ENCODE peak calls at places on chromosome 11, in six cellular contexts. One of them, this sample, is unnamed.

GRCh38 chr11:76629853-76630599 is 40.5 kb downstream of the LRRC32 start:
- DNase-seq in esophagus squamous epithelium: no peak
- DNase-seq in vagina: peak; percentile 89
- DNase-seq in brain microvascular endothelial cell: no peak
- DNase-seq in heart right ventricle: peak; percentile 87
- DNase-seq in transverse colon: peak; percentile 66
- DNase-seq in this sample: peak; percentile 87

GRCh38 chr11:45919806-45920530 is 2.3 kb upstream of the PEX16 start:
- DNase-seq in esophagus squamous epithelium: no peak
- DNase-seq in vagina: no peak
- DNase-seq in brain microvascular endothelial cell: no peak
- DNase-seq in heart right ventricle: peak; percentile 59
- DNase-seq in transverse colon: no peak
- DNase-seq in this sample: no peak

GRCh38 chr11:76772783-76773106 is 10.4 kb upstream of the TSKU start:
- DNase-seq in esophagus squamous epithelium: no peak
- DNase-seq in vagina: no peak
- DNase-seq in brain microvascular endothelial cell: no peak
- DNase-seq in heart right ventricle: no peak
- DNase-seq in transverse colon: no peak
- DNase-seq in this sample: no peak

GRCh38 chr11:65606876-65607613 is 7.0 kb downstream of the MAP3K11 start:
- DNase-seq in esophagus squamous epithelium: peak; percentile 37
- DNase-seq in vagina: peak; percentile 98
- DNase-seq in brain microvascular endothelial cell: peak; percentile 91
- DNase-seq in heart right ventricle: peak; percentile 96
- DNase-seq in transverse colon: peak; percentile 91
- DNase-seq in this sample: peak; percentile 91

GRCh38 chr11:90250970-90251369 is 28.1 kb upstream of the CHORDC1 start:
- DNase-seq in esophagus squamous epithelium: no peak
- DNase-seq in vagina: no peak
- DNase-seq in brain microvascular endothelial cell: no peak
- DNase-seq in heart right ventricle: no peak
- DNase-seq in transverse colon: no peak
- DNase-seq in this sample: no peak

GRCh38 chr11:96254087-96254486 is 88.9 kb downstream of the MAML2 start:
- DNase-seq in esophagus squamous epithelium: no peak
- DNase-seq in vagina: no peak
- DNase-seq in brain microvascular endothelial cell: peak; percentile 76
- DNase-seq in heart right ventricle: peak; percentile 80
- DNase-seq in transverse colon: peak; percentile 35
- DNase-seq in this sample: peak; percentile 92

GRCh38 chr11:76690736-76691135 is 20.2 kb upstream of the LRRC32 start:
- DNase-seq in esophagus squamous epithelium: no peak
- DNase-seq in vagina: no peak
- DNase-seq in brain microvascular endothelial cell: no peak
- DNase-seq in heart right ventricle: no peak
- DNase-seq in transverse colon: no peak
- DNase-seq in this sample: peak; percentile 74

GRCh38 chr11:126790550-126790981 is 210.0 kb downstream of the KIRREL3 start:
- DNase-seq in esophagus squamous epithelium: no peak
- DNase-seq in vagina: no peak
- DNase-seq in brain microvascular endothelial cell: peak; percentile 64
- DNase-seq in heart right ventricle: no peak
- DNase-seq in transverse colon: no peak
- DNase-seq in this sample: peak; percentile 66

GRCh38 chr11:95544095-95544795 is 245.3 kb downstream of the FAM76B start:
- DNase-seq in esophagus squamous epithelium: no peak
- DNase-seq in vagina: no peak
- DNase-seq in brain microvascular endothelial cell: peak; percentile 50
- DNase-seq in heart right ventricle: no peak
- DNase-seq in transverse colon: no peak
- DNase-seq in this sample: peak; percentile 37

GRCh38 chr11:16911658-16912057 is 102.6 kb downstream of the PLEKHA7 start:
- DNase-seq in esophagus squamous epithelium: no peak
- DNase-seq in vagina: no peak
- DNase-seq in brain microvascular endothelial cell: no peak
- DNase-seq in heart right ventricle: no peak
- DNase-seq in transverse colon: no peak
- DNase-seq in this sample: no peak

GRCh38 chr11:101474666-101475065 is 109.1 kb downstream of the TRPC6 start:
- DNase-seq in esophagus squamous epithelium: no peak
- DNase-seq in vagina: no peak
- DNase-seq in brain microvascular endothelial cell: no peak
- DNase-seq in heart right ventricle: no peak
- DNase-seq in transverse colon: no peak
- DNase-seq in this sample: no peak

GRCh38 chr11:7596975-7597391 is 76.3 kb downstream of the CYB5R2 start:
- DNase-seq in esophagus squamous epithelium: no peak
- DNase-seq in vagina: no peak
- DNase-seq in brain microvascular endothelial cell: no peak
- DNase-seq in heart right ventricle: no peak
- DNase-seq in transverse colon: peak; percentile 41
- DNase-seq in this sample: no peak

GRCh38 chr11:4531666-4532065 is 13.3 kb upstream of the OR52M1 start:
- DNase-seq in esophagus squamous epithelium: no peak
- DNase-seq in vagina: no peak
- DNase-seq in brain microvascular endothelial cell: no peak
- DNase-seq in heart right ventricle: no peak
- DNase-seq in transverse colon: no peak
- DNase-seq in this sample: no peak

GRCh38 chr11:63961608-63962412 is 12.6 kb upstream of the COX8A start:
- DNase-seq in esophagus squamous epithelium: no peak
- DNase-seq in vagina: no peak
- DNase-seq in brain microvascular endothelial cell: peak; percentile 35
- DNase-seq in heart right ventricle: no peak
- DNase-seq in transverse colon: peak; percentile 20
- DNase-seq in this sample: peak; percentile 36

GRCh38 chr11:7165911-7166310 is 77.1 kb downstream of the RBMXL2 start:
- DNase-seq in esophagus squamous epithelium: no peak
- DNase-seq in vagina: no peak
- DNase-seq in brain microvascular endothelial cell: no peak
- DNase-seq in heart right ventricle: no peak
- DNase-seq in transverse colon: no peak
- DNase-seq in this sample: no peak

GRCh38 chr11:35919244-35919643 is 24.6 kb upstream of the LDLRAD3 start:
- DNase-seq in esophagus squamous epithelium: no peak
- DNase-seq in vagina: no peak
- DNase-seq in brain microvascular endothelial cell: no peak
- DNase-seq in heart right ventricle: no peak
- DNase-seq in transverse colon: no peak
- DNase-seq in this sample: peak; percentile 76

GRCh38 chr11:64787526-64788320 is 9.4 kb upstream of the SF1 start:
- DNase-seq in esophagus squamous epithelium: no peak
- DNase-seq in vagina: no peak
- DNase-seq in brain microvascular endothelial cell: peak; percentile 45
- DNase-seq in heart right ventricle: peak; percentile 34
- DNase-seq in transverse colon: peak; percentile 82
- DNase-seq in this sample: peak; percentile 66

GRCh38 chr11:130848361-130849214 is 67.7 kb downstream of the SNX19 start:
- DNase-seq in esophagus squamous epithelium: no peak
- DNase-seq in vagina: no peak
- DNase-seq in brain microvascular endothelial cell: no peak
- DNase-seq in heart right ventricle: no peak
- DNase-seq in transverse colon: no peak
- DNase-seq in this sample: no peak

GRCh38 chr11:39037611-39038010 is 2421.8 kb downstream of the LRRC4C start:
- DNase-seq in esophagus squamous epithelium: no peak
- DNase-seq in vagina: no peak
- DNase-seq in brain microvascular endothelial cell: no peak
- DNase-seq in heart right ventricle: no peak
- DNase-seq in transverse colon: no peak
- DNase-seq in this sample: no peak

DNA sequence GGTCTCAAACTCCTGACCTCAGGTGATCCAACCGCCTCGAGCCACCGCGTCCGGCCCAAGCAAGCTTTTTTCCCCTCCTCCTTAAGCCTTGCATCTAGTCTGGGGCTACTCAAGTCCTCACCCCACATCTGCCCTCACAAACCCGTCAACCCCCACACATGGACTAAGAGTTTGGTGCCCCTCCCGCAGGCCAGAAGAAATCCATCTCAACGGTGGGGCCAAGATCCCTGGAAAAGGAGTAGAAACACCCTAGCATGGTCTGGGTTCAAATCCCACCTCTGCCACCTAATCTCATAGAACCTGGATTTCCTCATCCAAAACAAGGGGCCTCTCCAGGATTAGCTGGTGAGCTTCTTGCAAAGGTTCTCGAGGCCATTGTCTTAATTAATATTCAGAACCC is 3.7 kb downstream of the WT1 start:
- DNase-seq in esophagus squamous epithelium: no peak
- DNase-seq in vagina: peak; percentile 74
- DNase-seq in brain microvascular endothelial cell: no peak
- DNase-seq in heart right ventricle: no peak
- DNase-seq in transverse colon: no peak
- DNase-seq in this sample: no peak
- H3K4me3 ChIP-seq in esophagus squamous epithelium: no peak overlapping the region
- H3K4me3 ChIP-seq in vagina: peak overlapping the region; percentile 83
- H3K4me3 ChIP-seq in brain microvascular endothelial cell: no peak overlapping the region
- H3K4me3 ChIP-seq in heart right ventricle: no peak overlapping the region
- H3K4me3 ChIP-seq in transverse colon: no peak overlapping the region
- H3K4me3 ChIP-seq in this sample: no peak overlapping the region

GRCh38 chr11:118353084-118353710 is 6.2 kb upstream of the UBE4A start:
- DNase-seq in esophagus squamous epithelium: no peak
- DNase-seq in vagina: no peak
- DNase-seq in brain microvascular endothelial cell: no peak
- DNase-seq in heart right ventricle: no peak
- DNase-seq in transverse colon: no peak
- DNase-seq in this sample: peak; percentile 50
- TF ChIP-seq CTCF in esophagus squamous epithelium: peak; percentile 28
- TF ChIP-seq CTCF in vagina: no peak
- TF ChIP-seq CTCF in brain microvascular endothelial cell: peak; percentile 41
- TF ChIP-seq CTCF in heart right ventricle: peak; percentile 64
- TF ChIP-seq CTCF in transverse colon: peak; percentile 62
- TF ChIP-seq CTCF in this sample: peak; percentile 42

GRCh38 chr11:12113294-12113693 is 2.9 kb downstream of the MICAL2 start:
- DNase-seq in esophagus squamous epithelium: no peak
- DNase-seq in vagina: no peak
- DNase-seq in brain microvascular endothelial cell: no peak
- DNase-seq in heart right ventricle: no peak
- DNase-seq in transverse colon: no peak
- DNase-seq in this sample: peak; percentile 55

GRCh38 chr11:12111482-12112149 is 1.2 kb downstream of the MICAL2 start:
- DNase-seq in esophagus squamous epithelium: no peak
- DNase-seq in vagina: no peak
- DNase-seq in brain microvascular endothelial cell: no peak
- DNase-seq in heart right ventricle: no peak
- DNase-seq in transverse colon: no peak
- DNase-seq in this sample: no peak

GRCh38 chr11:12110714-12111481 is 508 bp downstream of the MICAL2 start:
- DNase-seq in esophagus squamous epithelium: no peak
- DNase-seq in vagina: no peak
- DNase-seq in brain microvascular endothelial cell: no peak
- DNase-seq in heart right ventricle: peak; percentile 49
- DNase-seq in transverse colon: peak; percentile 44
- DNase-seq in this sample: peak; percentile 36

GRCh38 chr11:12112731-12113130 is 2.3 kb downstream of the MICAL2 start:
- DNase-seq in esophagus squamous epithelium: no peak
- DNase-seq in vagina: no peak
- DNase-seq in brain microvascular endothelial cell: no peak
- DNase-seq in heart right ventricle: no peak
- DNase-seq in transverse colon: no peak
- DNase-seq in this sample: no peak

GRCh38 chr11:12112150-12112520 is 1.7 kb downstream of the MICAL2 start:
- DNase-seq in esophagus squamous epithelium: no peak
- DNase-seq in vagina: no peak
- DNase-seq in brain microvascular endothelial cell: no peak
- DNase-seq in heart right ventricle: no peak
- DNase-seq in transverse colon: no peak
- DNase-seq in this sample: no peak
- H3K4me3 ChIP-seq in esophagus squamous epithelium: peak overlapping the region; percentile 89
- H3K4me3 ChIP-seq in vagina: peak overlapping the region; percentile 68
- H3K4me3 ChIP-seq in brain microvascular endothelial cell: peak overlapping the region; percentile 97
- H3K4me3 ChIP-seq in heart right ventricle: peak overlapping the region; percentile 72
- H3K4me3 ChIP-seq in transverse colon: peak overlapping the region; percentile 65
- H3K4me3 ChIP-seq in this sample: peak overlapping the region; percentile 95

GRCh38 chr11:119371778-119372182 is 9.7 kb downstream of the USP2 start:
- DNase-seq in esophagus squamous epithelium: no peak
- DNase-seq in vagina: no peak
- DNase-seq in brain microvascular endothelial cell: no peak
- DNase-seq in heart right ventricle: peak; percentile 57
- DNase-seq in transverse colon: no peak
- DNase-seq in this sample: no peak
- TF ChIP-seq CTCF in esophagus squamous epithelium: no peak
- TF ChIP-seq CTCF in vagina: no peak
- TF ChIP-seq CTCF in brain microvascular endothelial cell: peak; percentile 39
- TF ChIP-seq CTCF in heart right ventricle: peak; percentile 34
- TF ChIP-seq CTCF in transverse colon: no peak
- TF ChIP-seq CTCF in this sample: no peak

GRCh38 chr11:12863605-12864121 is 145.5 kb upstream of the RASSF10 start:
- DNase-seq in esophagus squamous epithelium: no peak
- DNase-seq in vagina: no peak
- DNase-seq in brain microvascular endothelial cell: no peak
- DNase-seq in heart right ventricle: no peak
- DNase-seq in transverse colon: no peak
- DNase-seq in this sample: no peak
- H3K4me3 ChIP-seq in esophagus squamous epithelium: peak overlapping the region; percentile 38
- H3K4me3 ChIP-seq in vagina: peak overlapping the region; percentile 5
- H3K4me3 ChIP-seq in brain microvascular endothelial cell: no peak overlapping the region
- H3K4me3 ChIP-seq in heart right ventricle: no peak overlapping the region
- H3K4me3 ChIP-seq in transverse colon: no peak overlapping the region
- H3K4me3 ChIP-seq in this sample: no peak overlapping the region

GRCh38 chr11:61756452-61757212 is 4.2 kb downstream of the MYRF start:
- DNase-seq in esophagus squamous epithelium: no peak
- DNase-seq in vagina: no peak
- DNase-seq in brain microvascular endothelial cell: peak; percentile 48
- DNase-seq in heart right ventricle: no peak
- DNase-seq in transverse colon: peak; percentile 77
- DNase-seq in this sample: peak; percentile 46
- TF ChIP-seq CTCF in esophagus squamous epithelium: no peak
- TF ChIP-seq CTCF in vagina: no peak
- TF ChIP-seq CTCF in brain microvascular endothelial cell: no peak
- TF ChIP-seq CTCF in heart right ventricle: no peak
- TF ChIP-seq CTCF in transverse colon: no peak
- TF ChIP-seq CTCF in this sample: no peak